ENCODE peak calls at places on chromosomes 6 and 20, in six cellular contexts. W, D, B, A, G and M are unnamed samples.

GRCh38 chr20:37890108-37890507 is 12.8 kb upstream of the VSTM2L start:
- DNase-seq in G (no peak), A (no peak), D (no peak), W (no peak), B (no peak), M (no peak)

GRCh38 chr20:62025394-62025793 is 40.3 kb downstream of the TAF4 start:
- DNase-seq in B (no peak), W (no peak), D (peak), A (no peak), G (no peak), M (peak)

GRCh38 chr6:167996424-167997199 is 859 bp upstream of the KIF25 start:
- DNase-seq in G (no peak), W (no peak), D (no peak), A (no peak), B (no peak), M (no peak)

GRCh38 chr20:61978491-61978890 is 87.2 kb downstream of the TAF4 start:
- DNase-seq in A (no peak), G (no peak), B (no peak), D (no peak), W (no peak), M (no peak)

GRCh38 chr20:62120990-62121775 is 1.1 kb upstream of the LSM14B start:
- DNase-seq in G (peak), D (peak), W (peak), A (peak), B (no peak), M (no peak)

GRCh38 chr6:137571854-137572253 is 77.7 kb upstream of the OLIG3 start:
- DNase-seq in B (no peak), D (no peak), G (peak), W (no peak), A (peak), M (no peak)

GRCh38 chr6:130470777-130471176 is 105.0 kb downstream of the TMEM200A start:
- DNase-seq in A (no peak), W (no peak), B (no peak), D (no peak), G (no peak), M (no peak)

GRCh38 chr20:14696937-14697336 is 359.5 kb upstream of the FLRT3 start:
- DNase-seq in G (no peak), W (no peak), B (no peak), D (no peak), A (no peak), M (no peak)

GRCh38 chr6:7540595-7540994 is 876 bp upstream of the DSP start:
- DNase-seq in W (no peak), D (peak), G (no peak), B (peak), A (no peak), M (no peak)

GRCh38 chr6:28433119-28433518 is 10.2 kb downstream of the ZSCAN23 start:
- DNase-seq in W (no peak), D (no peak), G (no peak), B (no peak), A (no peak), M (no peak)

GRCh38 chr6:37794825-37795224 is 24.7 kb upstream of the ZFAND3 start:
- DNase-seq in D (peak), B (no peak), A (no peak), W (no peak), G (no peak), M (no peak)

GRCh38 chr6:151095538-151096254 is 144.1 kb upstream of the AKAP12 start:
- DNase-seq in W (no peak), D (no peak), G (no peak), A (no peak), B (no peak), M (no peak)

GRCh38 chr6:140602843-140603242 is 1228.4 kb upstream of the CITED2 start:
- DNase-seq in W (no peak), G (no peak), D (peak), A (no peak), B (no peak), M (peak)

GRCh38 chr6:114952229-114952628 is 609.4 kb upstream of the HS3ST5 start:
- DNase-seq in G (no peak), W (no peak), A (no peak), D (no peak), B (no peak), M (no peak)

DNA sequence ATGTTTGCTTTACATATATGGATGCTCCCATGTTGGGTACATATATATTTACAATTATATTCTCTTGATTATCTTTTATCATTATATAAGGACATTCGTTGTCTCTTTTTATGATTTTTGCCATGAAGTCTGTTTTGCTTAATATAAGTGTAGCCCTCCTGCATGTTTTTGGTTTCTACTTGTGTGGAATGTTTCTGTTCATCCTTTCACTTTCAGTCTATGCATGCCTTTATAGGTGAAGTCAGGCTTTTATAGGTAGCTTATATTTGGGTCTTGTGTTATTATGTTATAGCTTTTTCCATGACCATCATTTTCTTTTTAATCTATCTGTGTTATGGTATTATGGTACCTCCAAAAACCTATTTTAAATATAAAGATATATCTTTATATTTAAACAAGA is 612.5 kb upstream of the HS3ST5 start:
- DNase-seq in W (no peak), B (no peak), G (no peak), A (no peak), D (no peak), M (no peak)
- TF ChIP-seq CTCF in W (no peak), B (no peak), G (no peak), A (no peak), D (no peak), M (no peak)

GRCh38 chr6:127069659-127070279 is 48.7 kb upstream of the RSPO3 start:
- DNase-seq in G (peak), D (peak), B (no peak), W (no peak), A (no peak), M (no peak)
- TF ChIP-seq CTCF in G (peak), D (peak), B (peak), W (peak), A (peak), M (peak)

DNA sequence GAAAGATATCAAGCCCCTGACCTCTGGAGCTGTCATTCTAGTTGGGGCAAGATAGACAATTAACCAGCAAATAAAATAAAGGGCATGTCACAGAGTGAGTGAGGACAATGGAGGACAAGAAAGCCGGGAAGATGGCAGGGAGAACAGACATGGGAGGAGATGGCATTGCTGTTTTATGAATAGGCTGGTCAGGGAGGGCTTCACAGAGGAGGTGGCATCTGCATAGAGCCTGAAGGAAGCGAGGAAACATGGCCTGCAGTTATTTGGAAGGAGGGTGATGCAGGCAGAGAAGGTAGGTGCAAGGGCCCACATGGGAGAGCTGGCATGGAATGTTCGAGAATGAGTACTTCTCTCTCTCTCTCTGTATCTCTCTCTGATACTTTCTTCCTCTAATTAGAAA is 63.7 kb downstream of the EFCAB8 start:
- DNase-seq in G (no peak), D (no peak), B (no peak), W (no peak), A (no peak), M (no peak)
- TF ChIP-seq CTCF in G (no peak), D (no peak), B (no peak), W (no peak), A (no peak), M (no peak)

GRCh38 chr20:50294164-50295088 is 103.8 kb downstream of the CEBPB start:
- DNase-seq in G (no peak), W (no peak), A (no peak), B (no peak), D (no peak), M (no peak)
- TF ChIP-seq CTCF in G (no peak), W (no peak), A (no peak), B (no peak), D (no peak), M (no peak)

DNA sequence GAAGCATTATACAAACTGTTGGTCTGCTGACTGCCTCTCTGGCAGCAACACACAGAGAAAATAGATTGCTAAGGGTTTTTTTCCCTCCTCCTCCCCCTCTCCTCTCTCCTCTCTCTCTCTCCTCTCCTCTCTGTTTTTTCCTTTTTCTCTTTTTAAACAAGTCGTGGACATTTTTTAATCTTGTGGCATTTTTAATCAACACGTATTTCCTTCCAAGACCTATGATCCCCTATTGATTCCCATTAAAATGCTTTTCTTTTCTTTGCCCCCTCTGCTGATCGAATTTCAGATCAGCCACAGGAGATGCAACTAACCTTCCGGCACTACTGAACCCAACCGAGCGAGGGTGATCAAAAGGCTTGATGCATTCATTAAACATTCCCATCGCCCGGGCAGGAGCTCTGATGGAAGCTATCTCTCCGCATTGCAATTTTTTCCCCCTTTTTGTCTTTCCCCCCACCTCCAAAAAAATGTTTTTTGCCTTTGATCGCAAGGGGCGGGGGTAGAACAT is 90.7 kb upstream of the ARID1B start:
- DNase-seq in D (peak), G (no peak), W (no peak), B (no peak), A (no peak), M (peak)
- TF ChIP-seq CTCF in D (peak), G (no peak), W (peak), B (peak), A (peak), M (peak)